ENCODE peak calls at places on chromosomes 11 and 22, in four cellular contexts. One of them, this sample, is unnamed.

GRCh38 chr11:125372911-125373310 is 123.2 kb downstream of the FEZ1 start:
- DNase-seq in AG04450: no peak
- DNase-seq in coronary artery: no peak
- DNase-seq in MM.1S: no peak
- DNase-seq in this sample: no peak

GRCh38 chr11:69640995-69641581 is at the start of gene CCND1:
- DNase-seq in AG04450: peak
- DNase-seq in coronary artery: peak
- DNase-seq in MM.1S: peak
- DNase-seq in this sample: peak

GRCh38 chr11:119300198-119300964 is 16.5 kb downstream of the MCAM start:
- DNase-seq in AG04450: no peak
- DNase-seq in coronary artery: peak
- DNase-seq in MM.1S: no peak
- DNase-seq in this sample: no peak

GRCh38 chr22:36467946-36468345 is 13.5 kb downstream of the TXN2 start:
- DNase-seq in AG04450: peak
- DNase-seq in coronary artery: peak
- DNase-seq in MM.1S: peak
- DNase-seq in this sample: no peak

GRCh38 chr11:36427876-36428275 is 82.2 kb downstream of the TRAF6 start:
- DNase-seq in AG04450: no peak
- DNase-seq in coronary artery: no peak
- DNase-seq in MM.1S: no peak
- DNase-seq in this sample: no peak

GRCh38 chr11:870127-870413 is 27.4 kb downstream of the TSPAN4 start:
- DNase-seq in AG04450: no peak
- DNase-seq in coronary artery: no peak
- DNase-seq in MM.1S: no peak
- DNase-seq in this sample: peak

GRCh38 chr11:23078289-23078971 is 218.2 kb upstream of the CCDC179 start:
- DNase-seq in AG04450: peak
- DNase-seq in coronary artery: no peak
- DNase-seq in MM.1S: no peak
- DNase-seq in this sample: no peak

GRCh38 chr11:70278994-70279393 is 8.5 kb downstream of the PPFIA1 start:
- DNase-seq in AG04450: no peak
- DNase-seq in coronary artery: no peak
- DNase-seq in MM.1S: no peak
- DNase-seq in this sample: no peak

GRCh38 chr22:19889951-19890350 is 35.3 kb upstream of the GNB1L start:
- DNase-seq in AG04450: no peak
- DNase-seq in coronary artery: no peak
- DNase-seq in MM.1S: no peak
- DNase-seq in this sample: peak

GRCh38 chr11:63516109-63516508 is 10.2 kb downstream of the LGALS12 start:
- DNase-seq in AG04450: no peak
- DNase-seq in coronary artery: no peak
- DNase-seq in MM.1S: no peak
- DNase-seq in this sample: no peak

GRCh38 chr11:14448229-14448628 is 51.4 kb downstream of the COPB1 start:
- DNase-seq in AG04450: no peak
- DNase-seq in coronary artery: no peak
- DNase-seq in MM.1S: no peak
- DNase-seq in this sample: no peak

DNA sequence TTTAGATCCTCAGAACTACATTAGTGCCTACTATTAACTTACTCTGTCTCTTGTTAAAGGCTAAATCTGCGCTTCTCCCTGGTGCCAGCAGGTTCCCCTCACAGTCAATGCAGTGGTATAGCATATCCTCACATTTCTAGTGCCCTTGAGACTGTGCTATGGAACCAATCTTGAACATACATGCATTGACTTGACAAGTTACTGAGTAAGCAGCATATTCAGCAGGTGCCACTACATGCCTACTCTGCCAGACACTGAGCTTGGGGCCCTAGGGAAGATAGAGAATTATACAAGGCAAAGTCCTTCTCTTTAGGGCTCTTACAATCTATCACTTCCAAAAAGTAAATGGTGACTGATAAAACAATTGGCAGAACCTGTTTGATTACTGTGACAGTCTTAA is 3.2 kb downstream of the FUT4 start:
- DNase-seq in AG04450: no peak
- DNase-seq in coronary artery: no peak
- DNase-seq in MM.1S: no peak
- DNase-seq in this sample: no peak
- H3K4me3 ChIP-seq in AG04450: no peak
- H3K4me3 ChIP-seq in coronary artery: peak
- H3K4me3 ChIP-seq in MM.1S: no peak
- H3K4me3 ChIP-seq in this sample: no peak

DNA sequence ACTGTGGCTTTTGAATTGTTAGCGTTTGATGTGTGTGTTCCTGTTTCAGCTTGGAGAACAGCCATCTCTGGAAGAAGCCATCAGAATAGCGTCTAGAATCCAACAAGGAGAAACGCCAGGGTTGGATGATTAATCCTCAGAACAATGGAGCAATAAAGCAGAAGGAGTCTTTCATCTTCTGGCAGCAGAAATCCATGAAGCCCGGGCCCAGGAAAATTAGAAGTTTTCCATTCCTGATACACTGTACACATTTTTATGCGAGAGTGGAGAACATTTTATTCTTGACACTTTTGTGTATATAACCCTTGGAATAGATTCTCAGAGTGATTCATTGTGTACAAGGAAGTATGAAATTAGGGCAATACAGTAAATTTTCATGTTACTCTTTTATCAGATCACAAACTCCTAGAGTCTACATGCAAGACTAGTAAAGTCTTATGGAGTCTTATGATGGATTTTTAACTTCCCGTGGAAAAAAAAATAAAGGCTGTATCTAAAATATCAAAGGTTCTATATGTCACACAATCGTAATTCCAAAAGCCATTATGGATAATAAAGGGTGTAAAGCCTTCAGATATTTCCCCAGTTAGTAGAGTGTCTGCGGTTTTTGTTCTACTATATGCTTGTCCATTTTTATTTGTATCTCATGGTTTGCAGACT is 45.9 kb upstream of the WEE1 start:
- DNase-seq in AG04450: peak
- DNase-seq in coronary artery: no peak
- DNase-seq in MM.1S: no peak
- DNase-seq in this sample: no peak
- H3K4me3 ChIP-seq in AG04450: no peak
- H3K4me3 ChIP-seq in coronary artery: no peak
- H3K4me3 ChIP-seq in MM.1S: no peak
- H3K4me3 ChIP-seq in this sample: no peak

DNA sequence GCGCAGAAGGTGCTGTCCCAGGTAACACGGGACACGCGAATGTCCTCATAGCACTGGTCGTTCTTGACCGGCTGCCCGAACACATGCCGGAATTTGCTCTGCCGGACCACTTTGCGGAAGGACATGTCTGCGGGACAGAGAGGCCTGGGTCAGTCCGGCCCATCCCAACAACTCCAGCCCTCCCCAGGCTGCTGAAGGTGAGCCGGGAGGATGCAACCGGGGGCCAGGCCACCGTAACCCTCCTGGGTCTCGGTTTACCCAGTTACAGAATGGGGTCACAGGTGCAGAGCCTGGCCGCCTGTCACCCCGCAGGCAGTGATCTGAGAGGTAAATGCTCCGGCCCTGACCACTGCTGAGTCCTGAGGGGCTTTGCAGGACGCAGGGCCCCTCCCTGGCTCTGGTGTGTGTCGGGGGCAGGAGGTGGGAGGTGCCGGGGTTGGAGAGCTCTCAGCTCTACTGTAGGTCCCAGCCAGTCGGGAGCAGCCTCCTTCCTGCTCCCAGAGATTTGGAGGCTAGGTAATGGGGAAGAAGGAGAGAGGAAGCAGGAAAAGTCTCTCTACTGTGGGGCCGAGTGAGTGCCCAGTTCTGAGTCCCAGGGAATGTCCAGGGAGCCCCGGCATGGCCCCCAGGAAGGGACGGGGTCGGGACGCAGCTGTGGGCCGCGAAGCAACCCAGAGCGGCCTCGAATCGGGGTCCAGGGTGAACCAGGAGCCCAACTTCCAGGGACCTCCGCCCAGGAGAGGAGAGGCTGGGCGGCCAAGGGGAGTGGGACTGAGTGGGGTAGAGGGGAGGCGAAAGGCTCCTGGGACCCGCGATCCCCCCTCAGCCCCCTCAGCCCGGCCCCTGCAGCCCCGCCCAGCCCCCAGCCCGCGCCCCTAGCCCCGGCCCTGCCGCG is 525 bp downstream of the CORO1B start:
- DNase-seq in AG04450: no peak
- DNase-seq in coronary artery: no peak
- DNase-seq in MM.1S: no peak
- DNase-seq in this sample: peak
- H3K4me3 ChIP-seq in AG04450: peak
- H3K4me3 ChIP-seq in coronary artery: peak
- H3K4me3 ChIP-seq in MM.1S: no peak
- H3K4me3 ChIP-seq in this sample: peak

DNA sequence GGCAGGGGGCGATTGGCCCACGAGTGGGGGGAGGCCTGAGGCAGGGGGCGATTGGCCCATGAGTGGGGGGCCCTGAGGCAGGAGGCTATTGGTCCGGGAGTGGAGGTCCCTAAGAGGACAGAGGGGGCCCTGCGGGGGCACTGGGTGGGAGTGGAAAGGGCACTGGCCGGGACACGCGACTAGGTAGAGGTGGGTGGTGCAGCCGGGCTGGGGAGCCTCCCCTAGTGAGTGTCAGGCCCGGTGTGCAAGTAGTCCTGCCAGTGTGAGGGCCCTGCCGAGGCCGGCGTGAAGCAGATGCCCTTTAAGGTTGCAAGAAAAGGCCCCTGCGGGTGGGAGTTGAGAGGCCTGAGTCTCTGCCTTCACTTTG is 909 bp upstream of the BRD1 start:
- DNase-seq in AG04450: no peak
- DNase-seq in coronary artery: no peak
- DNase-seq in MM.1S: no peak
- DNase-seq in this sample: peak
- H3K4me3 ChIP-seq in AG04450: no peak
- H3K4me3 ChIP-seq in coronary artery: no peak
- H3K4me3 ChIP-seq in MM.1S: no peak
- H3K4me3 ChIP-seq in this sample: no peak

DNA sequence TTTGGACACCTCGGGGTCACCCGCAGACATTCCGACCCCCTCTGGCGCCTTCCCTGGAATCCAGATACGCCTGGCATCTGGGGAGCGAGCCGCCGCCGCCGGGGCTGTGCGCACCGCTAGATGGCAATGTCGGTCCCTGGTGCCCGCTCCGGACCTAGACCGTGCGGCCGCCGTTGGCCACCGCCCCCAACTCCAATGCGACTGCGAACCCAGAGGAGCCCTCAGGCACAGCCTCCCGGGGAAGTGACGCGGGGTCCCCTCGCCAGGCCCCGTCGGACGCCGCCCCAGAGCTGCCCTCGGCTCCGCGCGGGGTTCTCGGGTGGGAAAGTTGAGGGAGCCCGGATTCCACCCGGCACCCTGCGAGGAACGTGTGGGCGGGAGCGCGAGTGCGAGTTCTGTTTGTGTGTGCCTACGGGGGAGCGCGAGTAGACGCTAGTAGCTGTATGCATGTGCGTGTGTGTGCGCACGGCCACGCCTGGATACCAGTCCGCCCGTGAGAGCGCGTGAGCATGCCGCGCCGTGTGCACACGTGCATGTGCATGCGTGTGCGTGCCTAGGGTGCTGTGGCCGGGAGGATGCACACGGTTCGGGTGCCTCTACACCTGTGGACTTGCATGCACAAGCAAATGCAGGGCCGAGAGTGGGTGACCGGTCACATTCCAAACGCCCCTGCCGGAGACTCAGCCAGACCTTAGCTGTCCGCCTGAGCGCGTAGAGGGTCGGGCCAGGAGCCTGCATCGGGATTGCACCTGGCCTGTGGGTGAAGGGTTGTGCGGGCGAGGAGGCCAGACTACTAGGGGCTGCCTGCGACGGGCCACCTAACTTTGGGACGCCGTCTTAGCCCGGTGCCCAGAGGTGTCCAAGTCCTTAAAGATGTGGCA is 1.9 kb downstream of the CHRM4 start:
- DNase-seq in AG04450: no peak
- DNase-seq in coronary artery: no peak
- DNase-seq in MM.1S: peak
- DNase-seq in this sample: peak
- H3K4me3 ChIP-seq in AG04450: peak
- H3K4me3 ChIP-seq in coronary artery: peak
- H3K4me3 ChIP-seq in MM.1S: peak
- H3K4me3 ChIP-seq in this sample: peak

DNA sequence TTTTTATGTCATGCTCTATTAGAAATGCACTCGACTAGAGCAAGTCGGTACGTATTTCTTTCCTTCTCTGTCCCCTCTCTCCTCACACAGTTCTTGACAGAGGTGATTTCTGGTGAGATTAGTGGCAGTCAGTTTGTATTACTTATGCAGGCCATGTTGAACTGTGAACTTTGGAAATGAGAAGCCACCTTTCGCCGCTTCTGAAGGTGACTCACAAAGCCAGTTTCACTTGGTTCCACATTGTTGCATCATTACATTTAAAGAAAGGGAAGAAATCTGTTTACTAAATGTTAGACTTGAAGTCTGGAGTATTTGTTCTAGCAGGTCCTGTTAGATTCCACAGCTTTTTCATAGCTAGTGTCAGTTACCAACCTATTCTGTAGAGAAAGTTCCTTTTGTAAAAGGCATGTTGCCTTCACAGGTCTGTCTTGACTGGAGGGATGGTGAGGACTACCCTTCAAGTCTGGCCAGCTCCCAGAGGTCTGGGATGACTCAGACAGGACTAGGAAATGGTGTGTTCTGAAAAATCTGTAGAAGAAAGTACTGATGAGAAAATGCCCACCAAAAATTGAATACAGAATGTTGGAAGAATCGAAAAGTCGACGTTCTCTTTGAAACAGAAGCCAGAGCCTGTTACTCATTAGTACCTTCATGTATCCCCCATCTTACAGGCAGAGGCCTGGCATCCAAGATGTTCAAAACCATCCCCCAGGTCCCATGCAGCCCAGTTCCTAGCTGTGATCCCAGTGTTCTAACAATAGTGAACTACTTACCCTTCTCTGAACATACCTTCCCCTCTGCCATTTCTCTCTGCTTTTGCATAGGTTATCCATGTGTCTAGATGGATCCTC is 181.4 kb downstream of the DBX1 start:
- DNase-seq in AG04450: peak
- DNase-seq in coronary artery: no peak
- DNase-seq in MM.1S: no peak
- DNase-seq in this sample: no peak
- H3K4me3 ChIP-seq in AG04450: no peak
- H3K4me3 ChIP-seq in coronary artery: no peak
- H3K4me3 ChIP-seq in MM.1S: no peak
- H3K4me3 ChIP-seq in this sample: no peak

DNA sequence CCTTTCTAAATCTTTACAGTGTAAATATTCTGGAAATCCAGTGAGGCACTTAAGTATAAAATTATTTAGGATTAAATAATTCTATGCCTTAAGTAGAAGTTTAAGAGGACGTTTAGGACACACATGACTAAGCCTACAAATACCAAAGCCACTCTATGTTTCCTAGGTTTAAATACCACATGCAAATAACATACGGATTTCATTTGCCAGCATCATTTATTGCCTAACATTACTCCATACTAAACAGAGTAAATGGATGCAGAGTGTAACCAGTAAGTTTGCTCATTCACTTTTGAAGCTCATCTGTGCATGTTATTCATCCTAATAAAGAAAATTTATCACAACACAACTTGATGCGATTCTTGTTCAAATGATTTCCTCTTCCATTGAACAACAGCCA is 4.1 kb downstream of the BDNF start:
- DNase-seq in AG04450: no peak
- DNase-seq in coronary artery: no peak
- DNase-seq in MM.1S: no peak
- DNase-seq in this sample: no peak
- H3K4me3 ChIP-seq in AG04450: peak
- H3K4me3 ChIP-seq in coronary artery: no peak
- H3K4me3 ChIP-seq in MM.1S: no peak
- H3K4me3 ChIP-seq in this sample: no peak

GRCh38 chr11:82720267-82720666 is 13.4 kb downstream of the FAM181B start:
- DNase-seq in AG04450: no peak
- DNase-seq in coronary artery: no peak
- DNase-seq in MM.1S: no peak
- DNase-seq in this sample: no peak
- H3K4me3 ChIP-seq in AG04450: no peak
- H3K4me3 ChIP-seq in coronary artery: no peak
- H3K4me3 ChIP-seq in MM.1S: no peak
- H3K4me3 ChIP-seq in this sample: no peak